ENCODE peak calls at places on chromosomes 11 and 22, in four cellular contexts. One of them, this sample, is unnamed.
A peak's percentile ranks its signal among the peaks of the same experiment; 100 is the strongest.

GRCh38 chr22:47354668-47355387 is 592.4 kb downstream of the TBC1D22A start:
- DNase-seq in Karpas-422: no peak
- DNase-seq in colonic mucosa: no peak
- DNase-seq in IMR-90: no peak
- DNase-seq in this sample: no peak

GRCh38 chr22:26669060-26669481 is 11.7 kb downstream of the MIAT start:
- DNase-seq in Karpas-422: peak; percentile 68
- DNase-seq in colonic mucosa: no peak
- DNase-seq in IMR-90: peak; percentile 63
- DNase-seq in this sample: no peak

GRCh38 chr11:44531636-44532035 is 33.8 kb upstream of the CD82 start:
- DNase-seq in Karpas-422: no peak
- DNase-seq in colonic mucosa: no peak
- DNase-seq in IMR-90: no peak
- DNase-seq in this sample: no peak

GRCh38 chr22:20552450-20552894 is 45.1 kb downstream of the MED15 start:
- DNase-seq in Karpas-422: no peak
- DNase-seq in colonic mucosa: peak; percentile 49
- DNase-seq in IMR-90: peak; percentile 42
- DNase-seq in this sample: no peak

GRCh38 chr22:38170469-38170868 is 11.2 kb downstream of the PLA2G6 start:
- DNase-seq in Karpas-422: no peak
- DNase-seq in colonic mucosa: no peak
- DNase-seq in IMR-90: no peak
- DNase-seq in this sample: no peak

GRCh38 chr11:10139656-10140055 is 154.4 kb downstream of the SBF2 start:
- DNase-seq in Karpas-422: no peak
- DNase-seq in colonic mucosa: no peak
- DNase-seq in IMR-90: peak; percentile 68
- DNase-seq in this sample: no peak

GRCh38 chr22:25645266-25645665 is 80.8 kb downstream of the GRK3 start:
- DNase-seq in Karpas-422: no peak
- DNase-seq in colonic mucosa: no peak
- DNase-seq in IMR-90: peak; percentile 49
- DNase-seq in this sample: no peak

GRCh38 chr22:49735411-49736311 is 92.0 kb downstream of the BRD1 start:
- DNase-seq in Karpas-422: peak; percentile 66
- DNase-seq in colonic mucosa: no peak
- DNase-seq in IMR-90: no peak
- DNase-seq in this sample: no peak

GRCh38 chr11:103656382-103656781 is 380.1 kb upstream of the DDI1 start:
- DNase-seq in Karpas-422: no peak
- DNase-seq in colonic mucosa: no peak
- DNase-seq in IMR-90: no peak
- DNase-seq in this sample: no peak

GRCh38 chr22:21444701-21445436 is 22.3 kb upstream of the TMEM191C start:
- DNase-seq in Karpas-422: no peak
- DNase-seq in colonic mucosa: no peak
- DNase-seq in IMR-90: no peak
- DNase-seq in this sample: no peak

GRCh38 chr22:44669725-44670027 is 32.3 kb upstream of the PRR5 start:
- DNase-seq in Karpas-422: no peak
- DNase-seq in colonic mucosa: no peak
- DNase-seq in IMR-90: peak; percentile 37
- DNase-seq in this sample: no peak

GRCh38 chr22:45678961-45679912 is 7.6 kb downstream of the ATXN10 start:
- DNase-seq in Karpas-422: no peak
- DNase-seq in colonic mucosa: no peak
- DNase-seq in IMR-90: peak; percentile 91
- DNase-seq in this sample: no peak

GRCh38 chr11:45590743-45591142 is 74.7 kb downstream of the CHST1 start:
- DNase-seq in Karpas-422: no peak
- DNase-seq in colonic mucosa: no peak
- DNase-seq in IMR-90: no peak
- DNase-seq in this sample: no peak

GRCh38 chr11:66967670-66968425 is 7.3 kb upstream of the C11orf86 start:
- DNase-seq in Karpas-422: no peak
- DNase-seq in colonic mucosa: peak; percentile 35
- DNase-seq in IMR-90: peak; percentile 90
- DNase-seq in this sample: no peak

GRCh38 chr11:20026629-20027545 is 133.4 kb downstream of the DBX1 start:
- DNase-seq in Karpas-422: no peak
- DNase-seq in colonic mucosa: no peak
- DNase-seq in IMR-90: no peak
- DNase-seq in this sample: no peak

GRCh38 chr11:68798221-68798813 is 43.4 kb downstream of the CPT1A start:
- DNase-seq in Karpas-422: peak; percentile 78
- DNase-seq in colonic mucosa: peak; percentile 36
- DNase-seq in IMR-90: no peak
- DNase-seq in this sample: no peak

GRCh38 chr11:116733386-116733755 is 39.4 kb downstream of the BUD13 start:
- DNase-seq in Karpas-422: no peak
- DNase-seq in colonic mucosa: no peak
- DNase-seq in IMR-90: no peak
- DNase-seq in this sample: no peak

GRCh38 chr11:72326151-72326842 is 82.3 kb upstream of the PHOX2A start:
- DNase-seq in Karpas-422: no peak
- DNase-seq in colonic mucosa: no peak
- DNase-seq in IMR-90: peak; percentile 73
- DNase-seq in this sample: no peak

GRCh38 chr11:66100272-66101037 is 30.4 kb downstream of the PACS1 start:
- DNase-seq in Karpas-422: peak; percentile 87
- DNase-seq in colonic mucosa: peak; percentile 60
- DNase-seq in IMR-90: no peak
- DNase-seq in this sample: no peak

GRCh38 chr11:88179141-88179540 is 3.9 kb upstream of the RAB38 start:
- DNase-seq in Karpas-422: no peak
- DNase-seq in colonic mucosa: no peak
- DNase-seq in IMR-90: peak; percentile 61
- DNase-seq in this sample: no peak

GRCh38 chr11:19316434-19316833 is 75.7 kb upstream of the E2F8 start:
- DNase-seq in Karpas-422: no peak
- DNase-seq in colonic mucosa: no peak
- DNase-seq in IMR-90: no peak
- DNase-seq in this sample: peak; percentile 92

GRCh38 chr11:19441752-19442553 is 201.2 kb upstream of the E2F8 start:
- DNase-seq in Karpas-422: no peak
- DNase-seq in colonic mucosa: no peak
- DNase-seq in IMR-90: peak; percentile 98
- DNase-seq in this sample: no peak

GRCh38 chr11:98701541-98701940 is 319.2 kb upstream of the CNTN5 start:
- DNase-seq in Karpas-422: no peak
- DNase-seq in colonic mucosa: no peak
- DNase-seq in IMR-90: no peak
- DNase-seq in this sample: no peak

GRCh38 chr11:118434553-118435232 is 1.6 kb upstream of the KMT2A start:
- DNase-seq in Karpas-422: peak; percentile 64
- DNase-seq in colonic mucosa: peak; percentile 42
- DNase-seq in IMR-90: peak; percentile 40
- DNase-seq in this sample: no peak

GRCh38 chr11:29713831-29714320 is 303.0 kb downstream of the KCNA4 start:
- DNase-seq in Karpas-422: no peak
- DNase-seq in colonic mucosa: no peak
- DNase-seq in IMR-90: no peak
- DNase-seq in this sample: no peak

GRCh38 chr11:12606597-12606996 is 67.6 kb upstream of the TEAD1 start:
- DNase-seq in Karpas-422: no peak
- DNase-seq in colonic mucosa: no peak
- DNase-seq in IMR-90: peak; percentile 90
- DNase-seq in this sample: no peak

GRCh38 chr22:34278121-34278520 is 357.8 kb upstream of the LARGE1 start:
- DNase-seq in Karpas-422: no peak
- DNase-seq in colonic mucosa: no peak
- DNase-seq in IMR-90: no peak
- DNase-seq in this sample: peak; percentile 66

GRCh38 chr11:15114501-15115475 is at the start of gene INSC:
- DNase-seq in Karpas-422: no peak
- DNase-seq in colonic mucosa: no peak
- DNase-seq in IMR-90: peak; percentile 8
- DNase-seq in this sample: peak; percentile 72

GRCh38 chr11:99934008-99934407 is 753.1 kb upstream of the ARHGAP42 start:
- DNase-seq in Karpas-422: no peak
- DNase-seq in colonic mucosa: no peak
- DNase-seq in IMR-90: no peak
- DNase-seq in this sample: no peak

GRCh38 chr11:8523396-8523795 is 70.6 kb downstream of the STK33 start:
- DNase-seq in Karpas-422: no peak
- DNase-seq in colonic mucosa: no peak
- DNase-seq in IMR-90: no peak
- DNase-seq in this sample: no peak

GRCh38 chr11:27699242-27699925 is 871 bp downstream of the BDNF start:
- DNase-seq in Karpas-422: peak; percentile 19
- DNase-seq in colonic mucosa: no peak
- DNase-seq in IMR-90: peak; percentile 55
- DNase-seq in this sample: no peak

GRCh38 chr22:40400173-40400572 is 29.8 kb downstream of the SGSM3 start:
- DNase-seq in Karpas-422: peak; percentile 94
- DNase-seq in colonic mucosa: no peak
- DNase-seq in IMR-90: no peak
- DNase-seq in this sample: no peak

GRCh38 chr11:18527512-18527911 is 770 bp upstream of the TSG101 start:
- DNase-seq in Karpas-422: peak; percentile 50
- DNase-seq in colonic mucosa: no peak
- DNase-seq in IMR-90: peak; percentile 43
- DNase-seq in this sample: no peak

GRCh38 chr11:223026-223789 is 12.9 kb downstream of the SIRT3 start:
- DNase-seq in Karpas-422: no peak
- DNase-seq in colonic mucosa: no peak
- DNase-seq in IMR-90: peak; percentile 56
- DNase-seq in this sample: no peak

GRCh38 chr11:224424-224823 is 11.7 kb downstream of the SIRT3 start:
- DNase-seq in Karpas-422: no peak
- DNase-seq in colonic mucosa: no peak
- DNase-seq in IMR-90: no peak
- DNase-seq in this sample: no peak

GRCh38 chr11:221539-221938 is 14.0 kb downstream of the RIC8A start:
- DNase-seq in Karpas-422: no peak
- DNase-seq in colonic mucosa: no peak
- DNase-seq in IMR-90: no peak
- DNase-seq in this sample: no peak

GRCh38 chr11:223921-224320 is 12.2 kb downstream of the SIRT3 start:
- DNase-seq in Karpas-422: no peak
- DNase-seq in colonic mucosa: no peak
- DNase-seq in IMR-90: no peak
- DNase-seq in this sample: no peak

GRCh38 chr11:221998-222789 is 13.9 kb downstream of the SIRT3 start:
- DNase-seq in Karpas-422: no peak
- DNase-seq in colonic mucosa: no peak
- DNase-seq in IMR-90: no peak
- DNase-seq in this sample: no peak
- H3K27ac ChIP-seq in Karpas-422: no peak overlapping the region
- H3K27ac ChIP-seq in colonic mucosa: no peak overlapping the region
- H3K27ac ChIP-seq in IMR-90: no peak overlapping the region
- H3K27ac ChIP-seq in this sample: peak overlapping the region; percentile 83

DNA sequence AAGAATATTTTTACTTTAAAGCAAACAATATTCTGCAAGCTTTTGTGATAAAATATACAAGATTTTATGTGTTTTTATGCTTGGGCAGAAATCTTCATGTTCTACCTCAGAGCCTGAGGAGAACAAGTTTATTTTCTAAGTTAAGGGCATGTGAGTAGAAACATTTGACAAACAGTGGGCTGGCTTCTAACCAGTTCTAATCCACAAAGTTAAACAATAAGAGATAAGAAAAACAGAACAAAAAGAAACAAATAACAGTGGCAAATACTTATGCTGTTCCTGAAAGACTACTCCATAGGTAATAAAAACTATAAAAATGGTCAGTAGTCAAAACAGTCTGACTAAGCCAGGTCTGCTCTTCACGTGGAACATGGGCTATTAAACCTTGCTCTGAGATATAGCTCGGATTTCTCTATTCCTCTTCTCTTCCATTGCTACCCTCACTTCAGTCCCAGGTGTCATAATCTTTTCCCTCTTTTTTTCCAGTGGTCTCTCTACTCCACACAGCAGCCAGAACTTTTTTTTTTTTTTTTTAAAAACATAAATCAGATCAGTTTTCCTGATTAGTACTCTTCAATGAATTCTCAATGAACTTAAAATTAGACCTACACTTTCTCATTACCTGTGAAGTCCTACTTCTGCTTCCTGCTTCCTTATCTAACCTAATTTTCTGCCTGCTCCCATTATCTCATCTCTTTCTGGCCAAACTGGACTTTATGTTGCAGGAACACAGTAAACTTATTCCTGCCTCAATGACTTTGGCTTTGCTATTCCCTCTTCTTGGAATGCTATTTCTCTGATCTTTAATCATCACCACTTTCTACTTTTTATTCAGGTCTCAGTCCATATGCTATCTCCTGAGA is 671.1 kb upstream of the CCDC90B start:
- DNase-seq in Karpas-422: no peak
- DNase-seq in colonic mucosa: no peak
- DNase-seq in IMR-90: no peak
- DNase-seq in this sample: no peak
- H3K27ac ChIP-seq in Karpas-422: no peak overlapping the region
- H3K27ac ChIP-seq in colonic mucosa: no peak overlapping the region
- H3K27ac ChIP-seq in IMR-90: no peak overlapping the region
- H3K27ac ChIP-seq in this sample: no peak overlapping the region

DNA sequence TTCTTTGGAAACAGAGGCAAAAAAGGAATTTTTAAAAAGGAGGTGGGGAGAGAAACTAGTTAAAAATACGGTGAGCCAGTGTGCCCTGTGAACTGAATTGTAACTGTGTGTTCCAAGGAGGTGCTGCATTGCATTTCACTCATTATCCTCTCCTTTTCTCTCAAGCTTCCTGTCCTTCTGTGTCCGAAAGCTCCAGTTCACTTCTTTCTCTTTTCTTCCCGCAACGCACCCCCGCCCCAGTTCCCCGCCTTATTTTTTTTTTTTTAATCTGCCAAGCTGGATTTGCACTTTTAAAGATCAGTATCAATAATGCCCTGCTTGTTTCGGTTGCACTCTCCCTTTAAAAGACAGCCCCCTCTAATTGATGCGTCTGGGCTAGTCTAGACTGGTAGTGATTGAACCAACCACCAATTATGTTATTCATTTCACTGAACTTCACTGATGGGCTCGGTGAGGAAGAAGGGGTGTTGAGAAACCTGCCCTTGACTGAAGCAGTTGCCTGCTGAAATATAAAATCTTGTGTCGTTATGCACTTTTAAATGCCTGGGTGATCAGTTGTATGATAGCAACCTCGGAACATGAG is 18.5 kb downstream of the BLID start:
- DNase-seq in Karpas-422: no peak
- DNase-seq in colonic mucosa: no peak
- DNase-seq in IMR-90: peak; percentile 47
- DNase-seq in this sample: no peak
- H3K27ac ChIP-seq in Karpas-422: no peak overlapping the region
- H3K27ac ChIP-seq in colonic mucosa: no peak overlapping the region
- H3K27ac ChIP-seq in IMR-90: peak overlapping the region; percentile 85
- H3K27ac ChIP-seq in this sample: peak overlapping the region; percentile 93

DNA sequence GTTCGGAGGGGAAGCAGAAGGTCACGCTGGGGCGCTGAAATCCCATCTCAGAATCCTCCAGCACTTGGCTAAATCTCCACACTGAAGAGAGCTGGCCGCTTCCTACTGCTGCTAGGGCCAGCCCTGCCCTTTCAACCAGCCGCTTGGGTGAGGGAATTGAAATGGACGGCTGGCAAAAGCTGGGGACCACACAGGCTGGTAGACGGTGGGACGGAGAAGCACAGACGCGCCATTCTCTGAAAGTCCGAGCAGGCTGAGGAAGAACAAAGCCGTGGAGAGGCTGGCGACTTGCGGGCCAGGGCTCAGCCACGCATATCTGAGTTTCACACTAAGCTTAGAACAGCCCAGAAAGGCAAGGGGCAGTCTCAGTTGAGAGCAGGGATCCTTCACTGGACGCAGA is 3.6 kb downstream of the EHD1 start:
- DNase-seq in Karpas-422: no peak
- DNase-seq in colonic mucosa: no peak
- DNase-seq in IMR-90: no peak
- DNase-seq in this sample: no peak
- H3K27ac ChIP-seq in Karpas-422: peak overlapping the region; percentile 45
- H3K27ac ChIP-seq in colonic mucosa: peak overlapping the region; percentile 4
- H3K27ac ChIP-seq in IMR-90: no peak overlapping the region
- H3K27ac ChIP-seq in this sample: peak overlapping the region; percentile 93

This sample was measured in esophagus muscularis mucosa.